ENCODE peak calls at places on chromosomes 6 and 20, in eight cellular contexts. N, X, Y, I, E, Q, S and F are unnamed samples.
A peak's percentile ranks its signal among the peaks of the same experiment; 100 is the strongest.

GRCh38 chr20:12372557-12372956 is 454.9 kb downstream of the BTBD3 start:
- DNase-seq in N (no peak), X (no peak), Y (no peak), I (no peak), E (no peak), Q (no peak), S (no peak), F (no peak)

GRCh38 chr6:37920667-37921066 is 101.1 kb downstream of the ZFAND3 start:
- DNase-seq in N (no peak), X (no peak), Y (no peak), I (no peak), E (no peak), Q (no peak), S (no peak), F (no peak)

GRCh38 chr20:35287509-35288324 is 3.1 kb upstream of the EIF6 start:
- DNase-seq in N (no peak), X (no peak), Y (no peak), I (no peak), E (no peak), Q (no peak), S (no peak), F (no peak)

GRCh38 chr6:14612016-14612415 is 494.4 kb downstream of the CD83 start:
- DNase-seq in N (no peak), X (no peak), Y (no peak), I (no peak), E (no peak), Q (peak; percentile 3), S (no peak), F (no peak)

GRCh38 chr6:51951924-51952323 is 135.5 kb downstream of the PKHD1 start:
- DNase-seq in N (no peak), X (no peak), Y (no peak), I (no peak), E (no peak), Q (no peak), S (no peak), F (no peak)

GRCh38 chr20:19407731-19408130 is 195.3 kb downstream of the SLC24A3 start:
- DNase-seq in N (no peak), X (no peak), Y (no peak), I (no peak), E (no peak), Q (no peak), S (no peak), F (no peak)

GRCh38 chr6:159996626-159997497 is 28.0 kb downstream of the IGF2R start:
- DNase-seq in N (no peak), X (no peak), Y (no peak), I (no peak), E (no peak), Q (no peak), S (no peak), F (no peak)

GRCh38 chr6:142349215-142349823 is 47.5 kb downstream of the ADGRG6 start:
- DNase-seq in N (no peak), X (no peak), Y (no peak), I (no peak), E (no peak), Q (no peak), S (no peak), F (no peak)

GRCh38 chr6:67956352-67956751 is 678.7 kb upstream of the ADGRB3 start:
- DNase-seq in N (no peak), X (no peak), Y (no peak), I (no peak), E (no peak), Q (no peak), S (no peak), F (no peak)

GRCh38 chr6:31844507-31844906 is 17.0 kb downstream of the HSPA1B start:
- DNase-seq in N (no peak), X (no peak), Y (no peak), I (no peak), E (no peak), Q (no peak), S (no peak), F (no peak)

GRCh38 chr6:152360016-152360415 is 277.1 kb downstream of the SYNE1 start:
- DNase-seq in N (no peak), X (no peak), Y (no peak), I (no peak), E (no peak), Q (no peak), S (no peak), F (no peak)

GRCh38 chr6:431986-432385 is 40.4 kb downstream of the IRF4 start:
- DNase-seq in N (no peak), X (no peak), Y (peak; percentile 35), I (no peak), E (peak; percentile 36), Q (no peak), S (no peak), F (no peak)

GRCh38 chr20:46709459-46710148 is at the start of gene SLC2A10:
- DNase-seq in N (peak; percentile 78), X (peak; percentile 66), Y (peak; percentile 76), I (peak; percentile 73), E (peak; percentile 20), Q (no peak), S (peak; percentile 73), F (peak; percentile 87)

GRCh38 chr6:126811307-126811706 is 307.2 kb upstream of the RSPO3 start:
- DNase-seq in N (no peak), X (no peak), Y (no peak), I (no peak), E (no peak), Q (peak; percentile 15), S (no peak), F (no peak)

DNA sequence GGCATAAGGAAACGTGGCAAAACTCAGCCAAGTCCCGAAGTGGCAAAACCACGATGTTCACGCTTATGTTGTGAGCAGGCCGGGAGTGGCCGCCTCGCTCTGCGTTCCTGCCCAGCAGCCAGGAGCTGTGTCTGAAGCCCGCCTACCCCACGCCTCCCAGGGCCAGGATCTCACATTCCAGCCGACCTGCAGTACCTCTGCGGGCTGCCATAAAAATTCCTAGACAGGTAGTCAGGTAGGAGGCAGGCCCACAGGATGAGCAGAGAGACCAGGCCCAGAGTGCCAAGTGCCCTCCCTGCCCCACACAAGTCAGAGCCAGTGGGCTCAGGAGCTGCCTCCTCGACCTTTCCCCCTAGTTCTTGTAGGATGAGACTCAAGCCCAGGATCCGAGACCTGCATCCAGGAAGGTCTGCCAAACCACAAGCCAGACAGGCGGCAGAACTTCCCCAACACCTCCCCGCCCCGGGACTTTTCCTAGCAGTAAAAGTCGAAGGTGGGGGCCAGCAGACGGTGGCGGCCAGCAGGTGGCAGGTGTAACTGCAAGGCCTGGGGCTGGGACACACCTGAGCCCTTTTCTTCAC is 16.7 kb downstream of the PMEPA1 start:
- DNase-seq in N (no peak), X (peak; percentile 68), Y (no peak), I (peak; percentile 66), E (no peak), Q (no peak), S (no peak), F (no peak)
- TF ChIP-seq CTCF in N (no peak), X (peak; percentile 38), Y (no peak), I (no peak), E (no peak), Q (no peak), S (no peak), F (no peak)

DNA sequence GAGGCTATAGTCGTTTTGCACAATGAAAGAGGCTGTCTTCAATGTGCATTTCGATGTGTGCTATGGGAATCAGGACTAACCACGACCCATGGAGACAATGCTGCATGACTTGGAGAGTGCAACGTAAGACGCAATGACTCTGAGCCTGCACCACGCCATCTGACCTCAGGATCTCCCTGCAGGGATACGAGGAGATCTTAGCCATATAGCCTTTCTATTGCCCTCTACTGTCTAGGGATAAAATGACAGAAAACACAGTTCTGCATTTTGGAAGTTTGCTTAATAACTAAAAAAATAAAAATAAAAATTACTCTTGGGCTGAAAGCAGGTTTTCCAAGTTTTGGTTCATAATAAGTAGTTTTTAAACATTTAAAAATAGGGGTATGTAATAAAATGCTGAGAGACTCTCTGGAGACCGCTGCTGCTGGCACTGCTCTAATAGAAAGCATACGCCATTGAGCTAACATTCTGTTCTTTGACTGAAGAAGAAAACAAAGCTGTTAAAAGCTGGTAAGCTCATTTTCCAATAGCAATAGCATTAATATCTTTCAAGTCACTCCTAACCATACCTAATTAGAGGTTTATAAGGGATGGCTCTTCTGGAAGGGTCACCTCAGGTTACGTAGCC is 87.2 kb downstream of the PDE7B start:
- DNase-seq in N (no peak), X (no peak), Y (no peak), I (no peak), E (no peak), Q (peak; percentile 11), S (peak; percentile 57), F (no peak)
- TF ChIP-seq CTCF in N (peak; percentile 37), X (peak; percentile 28), Y (peak; percentile 36), I (no peak), E (no peak), Q (peak; percentile 49), S (peak; percentile 31), F (peak; percentile 54)

DNA sequence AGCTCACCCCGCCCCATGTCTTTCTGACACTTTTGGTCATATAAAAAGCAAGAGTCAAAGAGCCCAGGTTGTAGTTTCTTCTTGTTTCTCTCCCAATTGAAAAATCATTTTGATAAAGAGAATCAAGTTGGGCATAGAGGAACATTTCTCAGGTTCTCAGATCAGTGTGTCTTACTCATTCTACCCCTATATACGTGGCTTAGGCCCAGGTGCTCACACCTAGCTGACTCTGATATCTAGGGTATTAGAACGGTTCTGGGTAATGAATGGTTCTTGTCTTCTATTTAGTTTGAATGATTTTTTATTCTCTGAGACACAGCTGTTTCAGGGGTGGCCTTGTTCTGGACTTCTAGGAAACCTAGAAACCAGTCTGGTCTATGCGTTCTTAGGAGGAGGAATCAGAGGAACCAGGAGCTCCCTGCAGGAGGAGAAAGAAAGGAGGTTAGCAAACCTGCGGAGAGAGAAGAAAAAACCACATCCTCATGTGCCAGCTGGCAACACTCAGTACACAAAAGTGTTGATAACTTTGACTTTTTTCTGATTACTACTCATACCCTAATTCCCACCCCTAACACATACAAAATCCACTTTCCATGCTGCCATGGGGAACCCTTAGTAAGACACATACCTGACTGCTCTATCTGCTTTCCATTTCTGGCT is 178.0 kb downstream of the CLIC5 start:
- DNase-seq in N (no peak), X (no peak), Y (no peak), I (no peak), E (no peak), Q (no peak), S (no peak), F (no peak)
- TF ChIP-seq CTCF in N (no peak), X (no peak), Y (no peak), I (no peak), E (no peak), Q (no peak), S (no peak), F (no peak)

GRCh38 chr6:87701676-87702588 is at the start of gene AKIRIN2:
- DNase-seq in N (peak; percentile 94), X (peak; percentile 96), Y (peak; percentile 99), I (peak; percentile 97), E (peak; percentile 97), Q (peak; percentile 98), S (peak; percentile 97), F (peak; percentile 99)

GRCh38 chr6:87702589-87702945 is 534 bp upstream of the AKIRIN2 start:
- DNase-seq in N (no peak), X (no peak), Y (no peak), I (no peak), E (no peak), Q (no peak), S (no peak), F (no peak)

GRCh38 chr6:87699576-87699975 is 2.5 kb downstream of the AKIRIN2 start:
- DNase-seq in N (no peak), X (no peak), Y (no peak), I (no peak), E (no peak), Q (no peak), S (no peak), F (no peak)

GRCh38 chr6:87700351-87700728 is 1.7 kb downstream of the AKIRIN2 start:
- DNase-seq in N (no peak), X (no peak), Y (no peak), I (no peak), E (no peak), Q (no peak), S (no peak), F (no peak)

GRCh38 chr6:87700729-87701675 is 1.0 kb downstream of the AKIRIN2 start:
- DNase-seq in N (peak; percentile 47), X (peak; percentile 55), Y (peak; percentile 80), I (no peak), E (peak; percentile 45), Q (peak; percentile 67), S (peak; percentile 40), F (no peak)
- TF ChIP-seq CTCF in N (no peak), X (no peak), Y (no peak), I (no peak), E (no peak), Q (peak; percentile 1), S (no peak), F (no peak)